ENCODE peak calls at places on chromosome 11, in nine cellular contexts. P is GM04504; I is DMS153; A is activated T-cell treated with anti-CD3 and anti-CD28 coated beads for 1 hour; Z is cardiac muscle cell; S is CD4-positive, CD25-positive, alpha-beta regulatory T cell; W is endodermal cell; E is CD8-positive, alpha-beta T cell; T is skeletal muscle cell. L is an unnamed sample.

GRCh38 chr11:34964610-34965331 is 48.4 kb downstream of the PDHX start:
- DNase-seq in I (no peak), E (no peak), A (no peak), W (no peak), T (no peak), P (no peak), Z (no peak), S (no peak), L (no peak)

GRCh38 chr11:109770323-109770722 is 322.9 kb upstream of the ZC3H12C start:
- DNase-seq in W (no peak), Z (no peak), S (no peak), A (no peak), I (no peak), T (no peak), E (no peak), P (no peak), L (no peak)

GRCh38 chr11:59769086-59769485 is 13.9 kb downstream of the STX3 start:
- DNase-seq in T (no peak), A (no peak), E (no peak), I (no peak), P (no peak), Z (no peak), S (no peak), W (no peak), L (no peak)

GRCh38 chr11:86688398-86689179 is 16.2 kb upstream of the ME3 start:
- DNase-seq in A (no peak), E (no peak), P (peak; percentile 68), T (no peak), W (no peak), S (peak; percentile 29), I (no peak), Z (no peak), L (no peak)

GRCh38 chr11:70107756-70108155 is 29.6 kb downstream of the ANO1 start:
- DNase-seq in I (no peak), T (no peak), A (no peak), S (no peak), E (no peak), W (no peak), Z (no peak), P (no peak), L (no peak)

GRCh38 chr11:118841469-118842222 is 42.0 kb upstream of the CXCR5 start:
- DNase-seq in I (no peak), Z (no peak), P (no peak), T (no peak), E (peak; percentile 3), S (peak; percentile 48), W (no peak), A (no peak), L (peak; percentile 55)

GRCh38 chr11:27429740-27430451 is 42.7 kb downstream of the LGR4 start:
- DNase-seq in E (no peak), S (no peak), Z (no peak), W (no peak), I (no peak), T (no peak), A (no peak), P (no peak), L (no peak)

GRCh38 chr11:60121259-60121658 is 32.8 kb downstream of the MS4A2 start:
- DNase-seq in Z (peak; percentile 19), S (no peak), P (no peak), A (no peak), I (peak; percentile 24), E (no peak), W (peak; percentile 69), T (no peak), L (no peak)

GRCh38 chr11:2583605-2583958 is 116.2 kb downstream of the KCNQ1OT1 start:
- DNase-seq in T (no peak), I (no peak), W (peak; percentile 27), Z (no peak), P (no peak), S (no peak), E (no peak), A (no peak), L (no peak)

GRCh38 chr11:114092478-114092877 is 33.0 kb downstream of the ZBTB16 start:
- DNase-seq in P (no peak), S (no peak), W (no peak), Z (no peak), A (no peak), E (no peak), I (no peak), T (no peak), L (no peak)

GRCh38 chr11:60906132-60906972 is at the start of gene PRPF19:
- DNase-seq in W (peak; percentile 100), S (peak; percentile 99), P (peak; percentile 93), E (peak; percentile 99), A (peak; percentile 99), T (peak; percentile 73), Z (peak; percentile 98), I (peak; percentile 95), L (peak; percentile 99)

GRCh38 chr11:75468534-75469340 is 35.7 kb upstream of the KLHL35 start:
- DNase-seq in I (no peak), P (no peak), E (no peak), T (peak; percentile 68), S (no peak), Z (no peak), A (no peak), W (no peak), L (no peak)

GRCh38 chr11:19651654-19652053 is 61.0 kb upstream of the NAV2 start:
- DNase-seq in S (no peak), W (no peak), E (no peak), Z (no peak), A (no peak), T (no peak), I (no peak), P (no peak), L (no peak)

GRCh38 chr11:69538840-69539239 is 57.4 kb downstream of the LINC01488 start:
- DNase-seq in I (no peak), S (no peak), W (no peak), P (no peak), Z (no peak), T (no peak), A (no peak), E (no peak), L (no peak)

GRCh38 chr11:115929618-115930129 is 425.5 kb upstream of the CADM1 start:
- DNase-seq in W (no peak), I (no peak), Z (no peak), P (no peak), A (no peak), E (no peak), S (no peak), T (no peak), L (no peak)

GRCh38 chr11:77140231-77140959 is 12.3 kb downstream of the MYO7A start:
- DNase-seq in A (no peak), S (no peak), I (no peak), E (no peak), P (no peak), T (no peak), W (peak; percentile 87), Z (peak; percentile 32), L (no peak)

GRCh38 chr11:131928992-131929391 is 558.6 kb downstream of the NTM start:
- DNase-seq in E (no peak), A (no peak), P (no peak), S (no peak), T (no peak), W (no peak), I (no peak), Z (no peak), L (no peak)

GRCh38 chr11:73391665-73392064 is 15.5 kb downstream of the RELT start:
- DNase-seq in A (no peak), P (no peak), Z (no peak), S (no peak), I (no peak), E (no peak), T (no peak), W (no peak), L (no peak)

GRCh38 chr11:74157169-74157568 is 13.6 kb downstream of the C2CD3 start:
- DNase-seq in E (no peak), Z (no peak), W (no peak), S (no peak), A (no peak), P (no peak), T (no peak), I (no peak), L (no peak)

GRCh38 chr11:70073188-70073817 is 4.8 kb upstream of the ANO1 start:
- DNase-seq in S (no peak), I (no peak), T (no peak), W (peak; percentile 77), A (no peak), E (no peak), Z (no peak), P (no peak), L (no peak)

GRCh38 chr11:66851251-66851620 is 5.6 kb upstream of the LRFN4 start:
- DNase-seq in Z (no peak), S (no peak), W (peak; percentile 41), T (no peak), I (no peak), A (no peak), P (no peak), E (no peak), L (no peak)

GRCh38 chr11:19419021-19419750 is 178.4 kb upstream of the E2F8 start:
- DNase-seq in S (no peak), I (no peak), A (no peak), T (peak; percentile 56), P (peak; percentile 40), E (no peak), W (no peak), Z (no peak), L (no peak)

GRCh38 chr11:12813371-12814225 is 139.4 kb downstream of the TEAD1 start:
- DNase-seq in W (no peak), A (no peak), Z (no peak), S (no peak), P (no peak), I (no peak), T (no peak), E (no peak), L (no peak)

GRCh38 chr11:47573321-47573720 is 5.4 kb downstream of the KBTBD4 start:
- DNase-seq in E (no peak), T (no peak), W (no peak), P (no peak), Z (no peak), S (no peak), A (no peak), I (no peak), L (no peak)

GRCh38 chr11:66080055-66080817 is 10.2 kb downstream of the PACS1 start:
- DNase-seq in I (no peak), A (peak; percentile 70), W (no peak), Z (no peak), P (peak; percentile 81), S (peak; percentile 73), T (peak; percentile 38), E (peak; percentile 56), L (peak; percentile 52)

GRCh38 chr11:14393889-14394288 is 34.9 kb upstream of the RRAS2 start:
- DNase-seq in A (no peak), I (no peak), S (no peak), Z (no peak), T (no peak), E (no peak), P (no peak), W (no peak), L (no peak)

GRCh38 chr11:7688238-7688826 is 15.0 kb upstream of the CYB5R2 start:
- DNase-seq in I (no peak), P (no peak), W (no peak), T (no peak), E (no peak), Z (peak; percentile 55), A (no peak), S (peak; percentile 38), L (no peak)

GRCh38 chr11:133895551-133895950 is 50.2 kb upstream of the SPATA19 start:
- DNase-seq in S (no peak), I (no peak), Z (no peak), E (no peak), A (no peak), T (no peak), W (peak; percentile 65), P (no peak), L (no peak)

GRCh38 chr11:20672575-20672974 is 3.2 kb downstream of the NELL1 start:
- DNase-seq in A (no peak), W (no peak), S (no peak), Z (peak; percentile 36), T (no peak), P (no peak), E (no peak), I (peak; percentile 38), L (no peak)

GRCh38 chr11:79381036-79381435 is 59.8 kb downstream of the TENM4 start:
- DNase-seq in W (no peak), A (no peak), E (no peak), S (no peak), P (no peak), Z (no peak), T (no peak), I (no peak), L (no peak)

L was measured in central memory CD4-positive, alpha-beta T cell.